ENCODE peak calls at places on chromosomes 6 and 20, in four cellular contexts. L is ovary, H is BE2C, S is RWPE2. G is an unnamed sample. For H3K4me1, the result is how much of the 10 kb centered on the place peaks cover.

GRCh38 chr6:167686204-167686893 is 140.4 kb upstream of the AFDN start:
- DNase-seq in L (no peak), H (no peak), S (no peak), G (no peak)

GRCh38 chr6:52154381-52154780 is 31.8 kb upstream of the IL17A start:
- DNase-seq in L (no peak), H (no peak), S (no peak), G (no peak)

GRCh38 chr20:10699941-10700340 is 26.1 kb upstream of the JAG1 start:
- DNase-seq in L (no peak), H (no peak), S (no peak), G (no peak)

GRCh38 chr6:5333653-5334052 is 72.3 kb downstream of the FARS2 start:
- DNase-seq in L (no peak), H (no peak), S (no peak), G (no peak)

GRCh38 chr6:157974341-157974894 is 7.2 kb upstream of the SYNJ2 start:
- DNase-seq in L (no peak), H (no peak), S (no peak), G (no peak)

GRCh38 chr6:90610671-90611542 is 24.0 kb upstream of the MAP3K7 start:
- DNase-seq in L (peak), H (peak), S (peak), G (peak)

GRCh38 chr6:117906454-117906904 is 585 bp upstream of the SLC35F1 start:
- DNase-seq in L (no peak), H (no peak), S (no peak), G (no peak)

GRCh38 chr20:62485062-62485700 is 9.4 kb upstream of the GATA5 start:
- DNase-seq in L (peak), H (peak), S (no peak), G (peak)

GRCh38 chr6:105474234-105474633 is 71.4 kb upstream of the PREP start:
- DNase-seq in L (no peak), H (no peak), S (no peak), G (no peak)

GRCh38 chr6:169208011-169208410 is 45.6 kb downstream of the THBS2 start:
- DNase-seq in L (no peak), H (no peak), S (no peak), G (no peak)

GRCh38 chr6:158457616-158458278 is 102.1 kb upstream of the TMEM181 start:
- DNase-seq in L (no peak), H (no peak), S (no peak), G (no peak)

GRCh38 chr6:115899883-115900282 is 160.8 kb downstream of the FRK start:
- DNase-seq in L (no peak), H (no peak), S (no peak), G (no peak)

GRCh38 chr6:57085441-57085840 is 4.5 kb upstream of the ZNF451 start:
- DNase-seq in L (no peak), H (no peak), S (no peak), G (no peak)

GRCh38 chr6:35736293-35736894 is 438 bp upstream of the ARMC12 start:
- DNase-seq in L (peak), H (peak), S (no peak), G (peak)

GRCh38 chr20:56414842-56415765 is 3.0 kb downstream of the CASS4 start:
- DNase-seq in L (no peak), H (no peak), S (no peak), G (no peak)

GRCh38 chr6:134169881-134170486 is 117.6 kb upstream of the SLC2A12 start:
- DNase-seq in L (no peak), H (peak), S (no peak), G (peak)

GRCh38 chr20:53276143-53276542 is 304.0 kb downstream of the TSHZ2 start:
- DNase-seq in L (no peak), H (no peak), S (no peak), G (no peak)

GRCh38 chr6:11987390-11987789 is 24.7 kb upstream of the HIVEP1 start:
- DNase-seq in L (no peak), H (no peak), S (no peak), G (no peak)

GRCh38 chr20:33789858-33790182 is 21.3 kb upstream of the CHMP4B start:
- DNase-seq in L (no peak), H (no peak), S (no peak), G (no peak)

GRCh38 chr6:83092756-83093399 is 25.4 kb downstream of the DOP1A start:
- DNase-seq in L (no peak), H (no peak), S (no peak), G (no peak)

GRCh38 chr6:23091795-23092194 is 522.4 kb downstream of the HDGFL1 start:
- DNase-seq in L (no peak), H (no peak), S (no peak), G (peak)

GRCh38 chr6:20340056-20340455 is 61.6 kb upstream of the E2F3 start:
- DNase-seq in L (no peak), H (no peak), S (no peak), G (no peak)

GRCh38 chr6:11414564-11414963 is 123.0 kb upstream of the TMEM170B start:
- DNase-seq in L (no peak), H (no peak), S (no peak), G (no peak)

GRCh38 chr6:154302111-154302752 is 54.4 kb downstream of the IPCEF1 start:
- DNase-seq in L (no peak), H (no peak), S (no peak), G (no peak)

GRCh38 chr6:13286185-13286584 is 42.2 kb downstream of the TBC1D7 start:
- DNase-seq in L (no peak), H (no peak), S (no peak), G (no peak)

GRCh38 chr6:118882314-118882905 is 11.5 kb upstream of the ASF1A start:
- DNase-seq in L (no peak), H (no peak), S (no peak), G (no peak)

GRCh38 chr6:125952764-125953501 is 3.6 kb upstream of the HINT3 start:
- DNase-seq in L (no peak), H (peak), S (no peak), G (no peak)

GRCh38 chr6:75609639-75610590 is 8.2 kb downstream of the SENP6 start:
- DNase-seq in L (no peak), H (no peak), S (no peak), G (no peak)

GRCh38 chr6:5151955-5152401 is 66.8 kb downstream of the PPP1R3G start:
- DNase-seq in L (no peak), H (no peak), S (no peak), G (peak)

GRCh38 chr6:143596857-143597256 is 80.9 kb upstream of the PHACTR2 start:
- DNase-seq in L (peak), H (no peak), S (no peak), G (no peak)

GRCh38 chr20:63754008-63754407 is 14.4 kb downstream of the SLC2A4RG start:
- DNase-seq in L (peak), H (no peak), S (peak), G (no peak)

GRCh38 chr6:138099832-138100231 is 7.4 kb downstream of the PERP start:
- DNase-seq in L (no peak), H (no peak), S (no peak), G (peak)

GRCh38 chr20:61949363-61949713 is 116.3 kb downstream of the TAF4 start:
- DNase-seq in L (no peak), H (no peak), S (peak), G (no peak)

GRCh38 chr6:138454976-138455706 is 44.2 kb downstream of the NHSL1 start:
- DNase-seq in L (no peak), H (no peak), S (no peak), G (no peak)

GRCh38 chr6:125014157-125014957 is 52.1 kb downstream of the RNF217 start:
- DNase-seq in L (no peak), H (no peak), S (no peak), G (peak)

GRCh38 chr6:114304304-114304887 is 38.4 kb downstream of the HS3ST5 start:
- DNase-seq in L (no peak), H (no peak), S (no peak), G (peak)

DNA sequence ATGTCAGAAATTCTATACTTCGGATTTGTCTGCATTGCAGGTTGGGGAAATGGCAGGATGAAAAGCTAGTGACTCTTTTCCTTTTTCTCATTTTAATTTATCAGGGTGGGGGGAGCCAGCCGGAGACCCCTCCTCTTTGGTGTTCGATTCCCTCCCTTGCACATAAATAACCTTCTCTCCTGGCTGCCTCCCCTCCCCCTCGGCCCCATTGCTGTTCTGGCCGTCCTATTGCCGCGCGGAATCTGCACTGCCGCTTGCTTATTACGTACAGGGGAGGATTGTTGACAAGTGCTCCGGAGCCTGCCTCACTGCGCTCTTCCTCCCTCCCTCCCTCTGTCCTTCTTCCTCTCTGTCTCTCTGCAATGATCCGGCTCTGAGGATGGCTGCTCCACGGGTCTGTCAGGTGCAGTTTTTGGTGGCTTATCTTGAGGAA is 154.7 kb downstream of the JARID2 start:
- DNase-seq in L (peak), H (peak), S (no peak), G (peak)
- H3K4me1 ChIP-seq in L (under half), H (half or more), S (under half), G (half or more)

GRCh38 chr20:1537731-1538058 is 19.8 kb downstream of the SIRPD start:
- DNase-seq in L (no peak), H (no peak), S (no peak), G (no peak)

GRCh38 chr20:1539816-1540215 is 17.7 kb downstream of the SIRPD start:
- DNase-seq in L (no peak), H (no peak), S (no peak), G (no peak)

GRCh38 chr20:1536893-1537730 is 20.4 kb downstream of the SIRPD start:
- DNase-seq in L (no peak), H (no peak), S (no peak), G (no peak)

GRCh38 chr20:1535420-1536175 is 21.9 kb downstream of the SIRPD start:
- DNase-seq in L (no peak), H (no peak), S (no peak), G (no peak)

DNA sequence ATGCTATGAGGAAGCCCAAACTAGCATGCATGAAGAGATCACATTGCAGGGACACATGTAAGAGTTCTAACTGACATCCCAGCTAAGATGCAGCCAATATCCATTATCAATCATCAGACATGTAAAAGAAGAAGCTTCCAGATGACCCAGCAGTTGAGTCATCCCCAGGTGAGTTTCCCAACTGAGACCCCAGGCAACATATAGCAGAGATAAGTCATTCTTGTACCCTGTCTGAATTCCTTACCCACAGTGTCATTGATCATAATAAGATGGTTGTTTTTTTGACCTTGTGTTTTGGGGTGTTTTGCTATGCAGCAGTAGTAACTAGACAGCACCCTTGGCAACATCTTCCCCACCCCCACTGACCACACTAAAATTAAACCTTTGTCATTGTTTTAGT is 18.9 kb downstream of the SIRPD start:
- DNase-seq in L (no peak), H (no peak), S (no peak), G (no peak)
- H3K4me1 ChIP-seq in L (under half), H (under half), S (under half), G (under half)

DNA sequence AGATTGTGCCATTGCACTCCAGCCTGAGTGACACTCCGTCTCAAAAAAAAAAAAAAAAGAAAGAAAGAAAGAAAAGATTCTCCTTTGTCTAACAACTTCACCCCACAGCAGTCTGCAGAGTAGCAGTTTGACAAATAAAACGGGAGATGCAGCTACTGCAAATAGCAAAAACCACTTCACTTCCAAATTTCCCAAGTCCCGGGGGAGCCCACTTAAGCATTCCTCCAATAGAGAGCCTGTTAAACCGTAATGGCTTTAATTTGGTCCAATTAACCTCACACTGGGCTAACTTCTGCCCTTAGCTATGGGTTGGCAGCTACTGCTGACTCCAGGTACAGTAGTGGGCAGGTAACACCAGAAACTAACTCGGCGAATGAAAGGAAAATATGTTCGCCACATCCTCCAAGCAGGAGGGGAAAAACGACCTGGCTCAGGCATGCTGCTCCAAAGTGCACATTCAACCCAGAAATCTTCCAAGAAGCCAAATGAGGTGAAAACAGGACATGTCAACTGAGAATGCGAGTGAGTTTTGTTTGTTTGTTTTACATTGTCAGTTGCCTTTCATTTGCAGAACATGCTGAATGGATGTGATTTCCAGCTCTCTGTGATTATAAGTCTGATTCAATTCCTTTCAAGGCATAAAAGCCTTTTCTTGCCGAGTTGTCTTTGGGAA is 117.5 kb upstream of the ARMC2 start:
- DNase-seq in L (no peak), H (no peak), S (no peak), G (no peak)
- H3K4me1 ChIP-seq in L (under half), H (under half), S (under half), G (under half)

GRCh38 chr6:161745594-161745993 is 471.7 kb upstream of the AGPAT4 start:
- DNase-seq in L (no peak), H (no peak), S (no peak), G (no peak)
- H3K4me1 ChIP-seq in L (under half), H (under half), S (under half), G (under half)

GRCh38 chr6:111972714-111973678 is 80.9 kb upstream of the CCN6 start:
- DNase-seq in L (peak), H (no peak), S (no peak), G (no peak)
- H3K4me1 ChIP-seq in L (under half), H (under half), S (under half), G (under half)

G was measured in cardiac muscle cell.